ENCODE peak calls at places on chromosomes 6 and 20, in four cellular contexts. One of them, this sample, is unnamed.
A peak's percentile ranks its signal among the peaks of the same experiment; 100 is the strongest.

GRCh38 chr20:6700563-6701328 is 66.7 kb upstream of the BMP2 start:
- DNase-seq in HepG2: no peak
- DNase-seq in H1: no peak
- DNase-seq in K562: no peak
- DNase-seq in this sample: peak; percentile 17

GRCh38 chr6:166671434-166672061 is 44.5 kb upstream of the RPS6KA2 start:
- DNase-seq in HepG2: no peak
- DNase-seq in H1: no peak
- DNase-seq in K562: no peak
- DNase-seq in this sample: no peak

GRCh38 chr6:167756594-167756993 is 70.1 kb upstream of the AFDN start:
- DNase-seq in HepG2: no peak
- DNase-seq in H1: no peak
- DNase-seq in K562: no peak
- DNase-seq in this sample: no peak

GRCh38 chr20:23937303-23938117 is 51.1 kb downstream of the GGTLC1 start:
- DNase-seq in HepG2: peak; percentile 52
- DNase-seq in H1: peak; percentile 41
- DNase-seq in K562: peak; percentile 30
- DNase-seq in this sample: peak; percentile 69

GRCh38 chr6:150328744-150329400 is 39.9 kb upstream of the IYD start:
- DNase-seq in HepG2: no peak
- DNase-seq in H1: no peak
- DNase-seq in K562: no peak
- DNase-seq in this sample: no peak

GRCh38 chr20:43357352-43357751 is 100.3 kb upstream of the SRSF6 start:
- DNase-seq in HepG2: no peak
- DNase-seq in H1: no peak
- DNase-seq in K562: no peak
- DNase-seq in this sample: no peak

GRCh38 chr6:30740540-30740870 is 2.0 kb downstream of the FLOT1 start:
- DNase-seq in HepG2: no peak
- DNase-seq in H1: no peak
- DNase-seq in K562: no peak
- DNase-seq in this sample: no peak

GRCh38 chr6:54236984-54237383 is 71.3 kb upstream of the TINAG start:
- DNase-seq in HepG2: no peak
- DNase-seq in H1: no peak
- DNase-seq in K562: no peak
- DNase-seq in this sample: no peak

GRCh38 chr6:85385636-85386315 is 64.1 kb upstream of the NT5E start:
- DNase-seq in HepG2: no peak
- DNase-seq in H1: no peak
- DNase-seq in K562: no peak
- DNase-seq in this sample: no peak

GRCh38 chr20:13008761-13009681 is at the start of gene SPTLC3:
- DNase-seq in HepG2: peak; percentile 56
- DNase-seq in H1: peak; percentile 15
- DNase-seq in K562: no peak
- DNase-seq in this sample: no peak

GRCh38 chr20:60297649-60298048 is 339.4 kb downstream of the CDH26 start:
- DNase-seq in HepG2: no peak
- DNase-seq in H1: no peak
- DNase-seq in K562: no peak
- DNase-seq in this sample: no peak

GRCh38 chr6:40999498-41000070 is 39.4 kb downstream of the UNC5CL start:
- DNase-seq in HepG2: peak; percentile 80
- DNase-seq in H1: peak; percentile 53
- DNase-seq in K562: peak; percentile 83
- DNase-seq in this sample: peak; percentile 66

GRCh38 chr20:41340327-41341055 is at the start of gene LPIN3:
- DNase-seq in HepG2: peak; percentile 92
- DNase-seq in H1: peak; percentile 81
- DNase-seq in K562: peak; percentile 95
- DNase-seq in this sample: no peak

GRCh38 chr20:60362531-60362930 is 404.3 kb downstream of the CDH26 start:
- DNase-seq in HepG2: no peak
- DNase-seq in H1: no peak
- DNase-seq in K562: no peak
- DNase-seq in this sample: no peak

GRCh38 chr6:38671885-38672467 is 31.0 kb downstream of the GLO1 start:
- DNase-seq in HepG2: peak; percentile 43
- DNase-seq in H1: no peak
- DNase-seq in K562: peak; percentile 68
- DNase-seq in this sample: no peak

GRCh38 chr20:1533059-1533458 is 24.4 kb downstream of the SIRPD start:
- DNase-seq in HepG2: no peak
- DNase-seq in H1: peak; percentile 7
- DNase-seq in K562: peak; percentile 4
- DNase-seq in this sample: peak; percentile 45

GRCh38 chr20:13331536-13331935 is 110.5 kb downstream of the ISM1 start:
- DNase-seq in HepG2: peak; percentile 66
- DNase-seq in H1: no peak
- DNase-seq in K562: no peak
- DNase-seq in this sample: no peak

GRCh38 chr20:41169791-41170351 is 32.5 kb downstream of the PLCG1 start:
- DNase-seq in HepG2: no peak
- DNase-seq in H1: no peak
- DNase-seq in K562: no peak
- DNase-seq in this sample: no peak

GRCh38 chr6:77368660-77369313 is 94.5 kb downstream of the HTR1B start:
- DNase-seq in HepG2: no peak
- DNase-seq in H1: peak; percentile 15
- DNase-seq in K562: no peak
- DNase-seq in this sample: no peak

GRCh38 chr6:37602360-37602759 is 95.3 kb downstream of the MDGA1 start:
- DNase-seq in HepG2: no peak
- DNase-seq in H1: no peak
- DNase-seq in K562: no peak
- DNase-seq in this sample: no peak

GRCh38 chr6:163554663-163555062 is 140.1 kb downstream of the QKI start:
- DNase-seq in HepG2: peak; percentile 66
- DNase-seq in H1: no peak
- DNase-seq in K562: peak; percentile 71
- DNase-seq in this sample: peak; percentile 57

GRCh38 chr6:82866446-82866845 is 199.2 kb downstream of the UBE3D start:
- DNase-seq in HepG2: no peak
- DNase-seq in H1: no peak
- DNase-seq in K562: no peak
- DNase-seq in this sample: no peak

GRCh38 chr6:10322991-10323390 is 91.9 kb downstream of the TFAP2A start:
- DNase-seq in HepG2: no peak
- DNase-seq in H1: no peak
- DNase-seq in K562: no peak
- DNase-seq in this sample: no peak

GRCh38 chr20:46114449-46114848 is 3.7 kb upstream of the CD40 start:
- DNase-seq in HepG2: no peak
- DNase-seq in H1: no peak
- DNase-seq in K562: no peak
- DNase-seq in this sample: no peak

GRCh38 chr6:136612666-136613389 is 62.6 kb upstream of the MAP7 start:
- DNase-seq in HepG2: no peak
- DNase-seq in H1: no peak
- DNase-seq in K562: no peak
- DNase-seq in this sample: no peak

GRCh38 chr6:33297406-33297955 is 1.3 kb downstream of the RGL2 start:
- DNase-seq in HepG2: no peak
- DNase-seq in H1: no peak
- DNase-seq in K562: peak; percentile 59
- DNase-seq in this sample: peak; percentile 34

GRCh38 chr6:81476881-81477280 is 275.6 kb downstream of the TENT5A start:
- DNase-seq in HepG2: no peak
- DNase-seq in H1: no peak
- DNase-seq in K562: no peak
- DNase-seq in this sample: no peak

GRCh38 chr20:34558320-34559202 is at the start of gene MAP1LC3A:
- DNase-seq in HepG2: no peak
- DNase-seq in H1: peak; percentile 46
- DNase-seq in K562: peak; percentile 57
- DNase-seq in this sample: peak; percentile 8

GRCh38 chr6:137641474-137642077 is 147.4 kb upstream of the OLIG3 start:
- DNase-seq in HepG2: peak; percentile 79
- DNase-seq in H1: peak; percentile 29
- DNase-seq in K562: peak; percentile 76
- DNase-seq in this sample: peak; percentile 16

GRCh38 chr20:53579581-53580375 is 13.9 kb downstream of the ZNF217 start:
- DNase-seq in HepG2: peak; percentile 99
- DNase-seq in H1: no peak
- DNase-seq in K562: peak; percentile 37
- DNase-seq in this sample: peak; percentile 63

GRCh38 chr20:24702501-24703283 is 233.3 kb downstream of the SYNDIG1 start:
- DNase-seq in HepG2: no peak
- DNase-seq in H1: no peak
- DNase-seq in K562: no peak
- DNase-seq in this sample: no peak

GRCh38 chr6:170360476-170360875 is 53.9 kb downstream of the FAM120B start:
- DNase-seq in HepG2: no peak
- DNase-seq in H1: no peak
- DNase-seq in K562: no peak
- DNase-seq in this sample: no peak

DNA sequence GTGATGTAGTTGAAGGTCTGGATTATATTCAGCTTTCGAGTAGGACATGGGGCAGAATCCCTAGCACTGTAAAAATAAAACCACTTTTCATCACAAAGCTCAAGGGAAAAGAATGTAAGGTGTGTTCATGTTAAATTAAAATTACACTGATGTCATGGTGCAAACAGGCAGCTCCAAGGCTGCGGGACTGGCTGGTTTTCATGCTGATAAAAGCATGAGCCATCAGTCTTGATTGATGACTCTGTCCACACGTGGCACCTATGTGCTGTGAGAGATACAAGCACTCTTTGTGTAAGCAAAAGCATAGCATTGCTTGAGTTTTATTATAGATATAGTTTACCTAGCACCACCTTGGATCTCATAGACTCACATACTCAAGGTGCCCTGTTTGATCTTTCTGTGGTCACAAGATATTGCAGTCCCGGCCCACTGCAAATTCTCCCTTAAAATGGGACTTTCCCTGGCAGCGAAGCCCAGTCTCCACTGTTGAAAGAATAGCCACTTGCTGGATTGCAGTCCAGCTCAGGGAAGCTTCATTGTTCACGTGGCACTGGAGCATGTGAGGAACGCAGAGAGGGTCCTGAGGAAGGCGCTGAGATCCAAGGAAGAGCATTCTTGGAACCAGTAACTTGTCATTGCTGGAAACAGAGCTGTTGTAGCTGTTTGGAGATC is 90.6 kb downstream of the TIAM2 start:
- DNase-seq in HepG2: peak; percentile 77
- DNase-seq in H1: no peak
- DNase-seq in K562: peak; percentile 79
- DNase-seq in this sample: no peak
- TF ChIP-seq GABPA in HepG2: no peak
- TF ChIP-seq GABPA in H1: no peak
- TF ChIP-seq GABPA in K562: no peak
- TF ChIP-seq GABPA in this sample: no peak

GRCh38 chr20:64084209-64085152 is at the start of gene LKAAEAR1:
- DNase-seq in HepG2: no peak
- DNase-seq in H1: no peak
- DNase-seq in K562: no peak
- DNase-seq in this sample: no peak

GRCh38 chr20:64081620-64081964 is 1.7 kb downstream of the OPRL1 start:
- DNase-seq in HepG2: no peak
- DNase-seq in H1: no peak
- DNase-seq in K562: no peak
- DNase-seq in this sample: no peak

GRCh38 chr20:64083380-64084208 is 604 bp downstream of the LKAAEAR1 start:
- DNase-seq in HepG2: peak; percentile 67
- DNase-seq in H1: no peak
- DNase-seq in K562: peak; percentile 89
- DNase-seq in this sample: peak; percentile 76

GRCh38 chr20:64082126-64082638 is 2.0 kb downstream of the LKAAEAR1 start:
- DNase-seq in HepG2: peak; percentile 55
- DNase-seq in H1: no peak
- DNase-seq in K562: no peak
- DNase-seq in this sample: peak; percentile 48

DNA sequence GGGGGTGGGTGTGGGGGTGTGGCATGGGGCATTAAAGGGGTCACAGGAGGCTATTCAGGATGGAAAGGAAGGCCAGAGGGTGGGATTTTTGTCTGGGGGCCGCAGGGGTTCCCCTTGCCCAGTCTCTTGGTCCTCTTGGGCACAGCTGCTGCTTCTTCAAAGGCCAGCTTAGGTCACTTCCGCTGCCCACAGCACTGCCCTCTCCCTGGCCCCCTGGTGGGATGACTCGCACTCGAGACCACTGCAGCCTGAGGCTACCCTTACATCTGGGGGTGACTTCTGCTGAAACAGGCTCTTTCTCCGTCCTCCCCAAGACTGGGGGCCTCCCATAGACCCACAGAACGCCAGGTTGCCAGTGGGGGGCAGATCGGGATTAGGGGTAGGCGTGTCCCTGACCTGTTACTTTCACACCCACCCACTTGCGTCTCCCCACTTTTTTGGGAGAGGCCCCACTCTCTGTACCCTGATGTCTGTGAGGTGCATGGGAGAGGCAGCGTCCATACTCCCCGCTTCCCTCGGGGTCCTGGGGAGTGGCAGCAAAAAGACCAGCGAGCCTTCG is 1.3 kb downstream of the LKAAEAR1 start:
- DNase-seq in HepG2: no peak
- DNase-seq in H1: no peak
- DNase-seq in K562: no peak
- DNase-seq in this sample: no peak
- H3K27me3 ChIP-seq in HepG2: peaks cover 14% of the 10 kb centered on the region
- H3K27me3 ChIP-seq in H1: peaks cover 37% of the 10 kb centered on the region
- H3K27me3 ChIP-seq in K562: peaks cover 30% of the 10 kb centered on the region
- H3K27me3 ChIP-seq in this sample: no peaks in the 10 kb centered on the region

DNA sequence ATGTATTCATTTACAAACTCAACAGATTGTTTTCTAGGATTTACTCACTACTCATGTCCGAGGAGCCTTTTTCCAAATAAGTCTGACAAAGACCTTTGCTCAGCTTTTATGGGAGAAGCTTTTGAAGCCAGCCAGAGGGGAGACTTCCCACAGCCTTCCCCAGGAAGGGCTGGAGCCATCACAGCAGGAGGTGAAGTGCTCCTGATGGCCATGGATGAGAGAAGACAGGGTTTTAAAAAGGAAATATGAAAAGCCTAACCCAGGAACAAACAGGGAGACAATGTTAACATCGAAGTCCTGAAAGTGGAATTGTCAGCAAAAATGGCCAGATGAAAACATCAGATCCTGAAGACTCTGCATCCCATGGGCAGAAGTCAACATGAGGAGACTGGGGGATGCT is 11.6 kb upstream of the TAGAP start:
- DNase-seq in HepG2: no peak
- DNase-seq in H1: no peak
- DNase-seq in K562: no peak
- DNase-seq in this sample: no peak
- H3K4me3 ChIP-seq in HepG2: no peak overlapping the region
- H3K4me3 ChIP-seq in H1: no peak overlapping the region
- H3K4me3 ChIP-seq in K562: no peak overlapping the region
- H3K4me3 ChIP-seq in this sample: no peak overlapping the region

DNA sequence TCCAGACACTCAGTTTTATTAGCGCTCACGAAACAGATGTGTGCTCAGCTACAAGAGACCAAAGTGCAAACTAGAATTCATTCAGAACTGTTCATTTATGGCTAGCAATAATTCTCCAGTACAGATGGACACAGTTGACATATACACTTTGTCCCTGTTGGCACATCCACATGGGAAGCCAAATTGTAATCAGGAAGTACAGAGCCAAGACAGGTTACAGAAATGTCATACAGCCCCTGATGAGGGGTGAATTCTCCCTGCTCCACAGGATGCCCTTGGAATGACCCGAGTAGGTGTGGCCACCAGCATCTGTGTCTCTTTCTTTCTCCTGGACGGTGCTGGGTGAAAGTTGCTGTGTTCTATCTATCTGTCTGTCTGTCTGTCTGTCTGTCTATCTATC is 7.6 kb downstream of the DHX35 start:
- DNase-seq in HepG2: peak; percentile 27
- DNase-seq in H1: no peak
- DNase-seq in K562: no peak
- DNase-seq in this sample: no peak
- TF ChIP-seq GABPA in HepG2: no peak
- TF ChIP-seq GABPA in H1: no peak
- TF ChIP-seq GABPA in K562: no peak
- TF ChIP-seq GABPA in this sample: no peak

This sample was measured in HL-60.